ENCODE peak calls at places on chromosomes 5 and 9, in eight cellular contexts. One of them, this sample, is unnamed. For H3K4me1, the result is how much of the 10 kb centered on the place peaks cover.

GRCh38 chr9:92973700-92974099 is 26.4 kb downstream of the FGD3 start:
- DNase-seq in upper lobe of right lung: peak
- DNase-seq in ovary: no peak
- DNase-seq in CD8-positive, alpha-beta T cell: no peak
- DNase-seq in heart right ventricle: no peak
- DNase-seq in CD4-positive, CD25-positive, alpha-beta regulatory T cell: no peak
- DNase-seq in Peyer's patch: no peak
- DNase-seq in mesendoderm: no peak
- DNase-seq in this sample: no peak

GRCh38 chr5:14216372-14216771 is 73.2 kb downstream of the TRIO start:
- DNase-seq in upper lobe of right lung: no peak
- DNase-seq in ovary: no peak
- DNase-seq in CD8-positive, alpha-beta T cell: no peak
- DNase-seq in heart right ventricle: no peak
- DNase-seq in CD4-positive, CD25-positive, alpha-beta regulatory T cell: no peak
- DNase-seq in Peyer's patch: no peak
- DNase-seq in mesendoderm: no peak
- DNase-seq in this sample: no peak

GRCh38 chr9:131671150-131671549 is 68.7 kb downstream of the RAPGEF1 start:
- DNase-seq in upper lobe of right lung: no peak
- DNase-seq in ovary: no peak
- DNase-seq in CD8-positive, alpha-beta T cell: no peak
- DNase-seq in heart right ventricle: no peak
- DNase-seq in CD4-positive, CD25-positive, alpha-beta regulatory T cell: no peak
- DNase-seq in Peyer's patch: no peak
- DNase-seq in mesendoderm: peak
- DNase-seq in this sample: no peak

GRCh38 chr5:612498-613424 is 621 bp downstream of the CEP72 start:
- DNase-seq in upper lobe of right lung: no peak
- DNase-seq in ovary: no peak
- DNase-seq in CD8-positive, alpha-beta T cell: no peak
- DNase-seq in heart right ventricle: no peak
- DNase-seq in CD4-positive, CD25-positive, alpha-beta regulatory T cell: peak
- DNase-seq in Peyer's patch: no peak
- DNase-seq in mesendoderm: peak
- DNase-seq in this sample: no peak

GRCh38 chr5:86999951-87000350 is 267.7 kb upstream of the RASA1 start:
- DNase-seq in upper lobe of right lung: no peak
- DNase-seq in ovary: no peak
- DNase-seq in CD8-positive, alpha-beta T cell: no peak
- DNase-seq in heart right ventricle: no peak
- DNase-seq in CD4-positive, CD25-positive, alpha-beta regulatory T cell: no peak
- DNase-seq in Peyer's patch: no peak
- DNase-seq in mesendoderm: no peak
- DNase-seq in this sample: no peak

GRCh38 chr9:16633794-16634193 is 236.7 kb downstream of the BNC2 start:
- DNase-seq in upper lobe of right lung: no peak
- DNase-seq in ovary: no peak
- DNase-seq in CD8-positive, alpha-beta T cell: no peak
- DNase-seq in heart right ventricle: no peak
- DNase-seq in CD4-positive, CD25-positive, alpha-beta regulatory T cell: no peak
- DNase-seq in Peyer's patch: no peak
- DNase-seq in mesendoderm: no peak
- DNase-seq in this sample: no peak

GRCh38 chr5:84779206-84779605 is 394.5 kb upstream of the EDIL3 start:
- DNase-seq in upper lobe of right lung: no peak
- DNase-seq in ovary: no peak
- DNase-seq in CD8-positive, alpha-beta T cell: no peak
- DNase-seq in heart right ventricle: no peak
- DNase-seq in CD4-positive, CD25-positive, alpha-beta regulatory T cell: no peak
- DNase-seq in Peyer's patch: no peak
- DNase-seq in mesendoderm: peak
- DNase-seq in this sample: no peak

GRCh38 chr5:61052870-61053269 is 107.9 kb downstream of the NDUFAF2 start:
- DNase-seq in upper lobe of right lung: no peak
- DNase-seq in ovary: no peak
- DNase-seq in CD8-positive, alpha-beta T cell: no peak
- DNase-seq in heart right ventricle: no peak
- DNase-seq in CD4-positive, CD25-positive, alpha-beta regulatory T cell: no peak
- DNase-seq in Peyer's patch: no peak
- DNase-seq in mesendoderm: peak
- DNase-seq in this sample: no peak

GRCh38 chr5:10490927-10491672 is 49.4 kb downstream of the ROPN1L start:
- DNase-seq in upper lobe of right lung: no peak
- DNase-seq in ovary: no peak
- DNase-seq in CD8-positive, alpha-beta T cell: no peak
- DNase-seq in heart right ventricle: no peak
- DNase-seq in CD4-positive, CD25-positive, alpha-beta regulatory T cell: no peak
- DNase-seq in Peyer's patch: no peak
- DNase-seq in mesendoderm: no peak
- DNase-seq in this sample: no peak

GRCh38 chr5:172403191-172403794 is 51.0 kb downstream of the SH3PXD2B start:
- DNase-seq in upper lobe of right lung: no peak
- DNase-seq in ovary: peak
- DNase-seq in CD8-positive, alpha-beta T cell: no peak
- DNase-seq in heart right ventricle: peak
- DNase-seq in CD4-positive, CD25-positive, alpha-beta regulatory T cell: no peak
- DNase-seq in Peyer's patch: peak
- DNase-seq in mesendoderm: no peak
- DNase-seq in this sample: peak

GRCh38 chr5:53425598-53426516 is 54.6 kb upstream of the FST start:
- DNase-seq in upper lobe of right lung: no peak
- DNase-seq in ovary: no peak
- DNase-seq in CD8-positive, alpha-beta T cell: no peak
- DNase-seq in heart right ventricle: no peak
- DNase-seq in CD4-positive, CD25-positive, alpha-beta regulatory T cell: peak
- DNase-seq in Peyer's patch: no peak
- DNase-seq in mesendoderm: peak
- DNase-seq in this sample: no peak

GRCh38 chr9:73348485-73348884 is 196.8 kb downstream of the ANXA1 start:
- DNase-seq in upper lobe of right lung: no peak
- DNase-seq in ovary: no peak
- DNase-seq in CD8-positive, alpha-beta T cell: no peak
- DNase-seq in heart right ventricle: no peak
- DNase-seq in CD4-positive, CD25-positive, alpha-beta regulatory T cell: no peak
- DNase-seq in Peyer's patch: no peak
- DNase-seq in mesendoderm: peak
- DNase-seq in this sample: no peak

GRCh38 chr5:141328231-141328630 is 2.1 kb upstream of the PCDHGA1 start:
- DNase-seq in upper lobe of right lung: no peak
- DNase-seq in ovary: no peak
- DNase-seq in CD8-positive, alpha-beta T cell: no peak
- DNase-seq in heart right ventricle: no peak
- DNase-seq in CD4-positive, CD25-positive, alpha-beta regulatory T cell: no peak
- DNase-seq in Peyer's patch: no peak
- DNase-seq in mesendoderm: no peak
- DNase-seq in this sample: no peak

GRCh38 chr5:135140805-135141204 is 106.8 kb upstream of the PITX1 start:
- DNase-seq in upper lobe of right lung: no peak
- DNase-seq in ovary: no peak
- DNase-seq in CD8-positive, alpha-beta T cell: no peak
- DNase-seq in heart right ventricle: no peak
- DNase-seq in CD4-positive, CD25-positive, alpha-beta regulatory T cell: no peak
- DNase-seq in Peyer's patch: no peak
- DNase-seq in mesendoderm: no peak
- DNase-seq in this sample: peak

GRCh38 chr5:177319913-177320588 is 8.4 kb upstream of the MXD3 start:
- DNase-seq in upper lobe of right lung: peak
- DNase-seq in ovary: no peak
- DNase-seq in CD8-positive, alpha-beta T cell: no peak
- DNase-seq in heart right ventricle: no peak
- DNase-seq in CD4-positive, CD25-positive, alpha-beta regulatory T cell: no peak
- DNase-seq in Peyer's patch: no peak
- DNase-seq in mesendoderm: no peak
- DNase-seq in this sample: no peak

GRCh38 chr9:37031902-37032301 is 2.2 kb downstream of the PAX5 start:
- DNase-seq in upper lobe of right lung: no peak
- DNase-seq in ovary: no peak
- DNase-seq in CD8-positive, alpha-beta T cell: no peak
- DNase-seq in heart right ventricle: no peak
- DNase-seq in CD4-positive, CD25-positive, alpha-beta regulatory T cell: no peak
- DNase-seq in Peyer's patch: no peak
- DNase-seq in mesendoderm: no peak
- DNase-seq in this sample: no peak

GRCh38 chr5:39224196-39224754 is 4.9 kb upstream of the FYB1 start:
- DNase-seq in upper lobe of right lung: no peak
- DNase-seq in ovary: no peak
- DNase-seq in CD8-positive, alpha-beta T cell: no peak
- DNase-seq in heart right ventricle: no peak
- DNase-seq in CD4-positive, CD25-positive, alpha-beta regulatory T cell: no peak
- DNase-seq in Peyer's patch: no peak
- DNase-seq in mesendoderm: peak
- DNase-seq in this sample: no peak

GRCh38 chr5:157280927-157281326 is 15.0 kb downstream of the CYFIP2 start:
- DNase-seq in upper lobe of right lung: no peak
- DNase-seq in ovary: no peak
- DNase-seq in CD8-positive, alpha-beta T cell: no peak
- DNase-seq in heart right ventricle: no peak
- DNase-seq in CD4-positive, CD25-positive, alpha-beta regulatory T cell: no peak
- DNase-seq in Peyer's patch: no peak
- DNase-seq in mesendoderm: no peak
- DNase-seq in this sample: no peak

GRCh38 chr5:157485340-157485739 is 25.3 kb downstream of the NIPAL4 start:
- DNase-seq in upper lobe of right lung: no peak
- DNase-seq in ovary: no peak
- DNase-seq in CD8-positive, alpha-beta T cell: no peak
- DNase-seq in heart right ventricle: no peak
- DNase-seq in CD4-positive, CD25-positive, alpha-beta regulatory T cell: no peak
- DNase-seq in Peyer's patch: no peak
- DNase-seq in mesendoderm: no peak
- DNase-seq in this sample: no peak

DNA sequence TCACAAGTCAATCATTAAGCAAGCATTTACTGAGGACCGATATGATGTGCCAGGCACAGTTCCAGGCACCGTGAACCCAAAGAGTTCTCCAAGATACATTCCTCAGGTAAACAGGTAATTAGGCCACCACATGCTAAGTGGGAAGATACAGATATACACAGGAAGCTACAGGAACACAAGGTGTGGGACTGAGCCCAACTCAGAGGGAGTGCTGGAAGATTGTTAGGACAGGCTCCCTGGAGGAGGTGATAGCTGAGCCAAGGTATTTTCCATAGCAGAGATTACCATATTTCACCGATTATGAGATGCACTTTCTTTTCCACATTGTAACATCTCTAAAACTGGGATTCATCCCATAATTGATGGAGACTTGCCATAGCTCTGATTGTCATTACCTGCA is 31.4 kb upstream of the RAI14 start:
- DNase-seq in upper lobe of right lung: no peak
- DNase-seq in ovary: no peak
- DNase-seq in CD8-positive, alpha-beta T cell: no peak
- DNase-seq in heart right ventricle: no peak
- DNase-seq in CD4-positive, CD25-positive, alpha-beta regulatory T cell: no peak
- DNase-seq in Peyer's patch: no peak
- DNase-seq in mesendoderm: no peak
- DNase-seq in this sample: no peak
- H3K4me1 ChIP-seq in upper lobe of right lung: under half
- H3K4me1 ChIP-seq in ovary: under half
- H3K4me1 ChIP-seq in CD8-positive, alpha-beta T cell: under half
- H3K4me1 ChIP-seq in heart right ventricle: under half
- H3K4me1 ChIP-seq in CD4-positive, CD25-positive, alpha-beta regulatory T cell: under half
- H3K4me1 ChIP-seq in Peyer's patch: under half
- H3K4me1 ChIP-seq in mesendoderm: under half
- H3K4me1 ChIP-seq in this sample: under half

DNA sequence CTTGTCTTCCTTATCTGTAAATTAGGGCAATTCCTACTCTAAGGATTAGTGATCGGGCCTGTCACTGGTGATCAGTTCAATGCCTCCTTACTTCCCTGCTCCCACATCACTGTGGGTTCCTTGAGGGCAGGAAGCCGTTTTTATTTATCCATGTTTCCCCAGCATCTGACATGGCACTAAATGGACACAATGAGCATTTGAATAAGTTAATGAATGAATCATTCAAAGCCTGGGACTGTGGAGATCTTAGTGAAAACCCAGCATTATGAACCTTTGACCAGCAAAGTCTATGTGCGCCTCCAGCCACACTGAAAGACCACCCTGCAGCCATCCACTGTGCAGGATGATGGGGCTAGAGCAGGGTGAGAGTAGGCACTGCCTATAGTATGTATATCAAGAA is 11.6 kb downstream of the COL15A1 start:
- DNase-seq in upper lobe of right lung: no peak
- DNase-seq in ovary: no peak
- DNase-seq in CD8-positive, alpha-beta T cell: no peak
- DNase-seq in heart right ventricle: no peak
- DNase-seq in CD4-positive, CD25-positive, alpha-beta regulatory T cell: no peak
- DNase-seq in Peyer's patch: no peak
- DNase-seq in mesendoderm: no peak
- DNase-seq in this sample: no peak
- H3K27ac ChIP-seq in upper lobe of right lung: no peak
- H3K27ac ChIP-seq in ovary: no peak
- H3K27ac ChIP-seq in CD8-positive, alpha-beta T cell: no peak
- H3K27ac ChIP-seq in heart right ventricle: peak
- H3K27ac ChIP-seq in CD4-positive, CD25-positive, alpha-beta regulatory T cell: no peak
- H3K27ac ChIP-seq in Peyer's patch: no peak
- H3K27ac ChIP-seq in mesendoderm: no peak
- H3K27ac ChIP-seq in this sample: no peak

GRCh38 chr9:129142115-129142514 is 30.9 kb downstream of the PTPA start:
- DNase-seq in upper lobe of right lung: no peak
- DNase-seq in ovary: no peak
- DNase-seq in CD8-positive, alpha-beta T cell: no peak
- DNase-seq in heart right ventricle: no peak
- DNase-seq in CD4-positive, CD25-positive, alpha-beta regulatory T cell: no peak
- DNase-seq in Peyer's patch: no peak
- DNase-seq in mesendoderm: no peak
- DNase-seq in this sample: no peak
- H3K4me1 ChIP-seq in upper lobe of right lung: half or more
- H3K4me1 ChIP-seq in ovary: half or more
- H3K4me1 ChIP-seq in CD8-positive, alpha-beta T cell: under half
- H3K4me1 ChIP-seq in heart right ventricle: half or more
- H3K4me1 ChIP-seq in CD4-positive, CD25-positive, alpha-beta regulatory T cell: under half
- H3K4me1 ChIP-seq in Peyer's patch: under half
- H3K4me1 ChIP-seq in mesendoderm: under half
- H3K4me1 ChIP-seq in this sample: half or more

GRCh38 chr9:133120343-133121199 is 469 bp downstream of the RALGDS start:
- DNase-seq in upper lobe of right lung: no peak
- DNase-seq in ovary: no peak
- DNase-seq in CD8-positive, alpha-beta T cell: no peak
- DNase-seq in heart right ventricle: no peak
- DNase-seq in CD4-positive, CD25-positive, alpha-beta regulatory T cell: peak
- DNase-seq in Peyer's patch: no peak
- DNase-seq in mesendoderm: no peak
- DNase-seq in this sample: no peak

GRCh38 chr9:133122167-133122550 is 1.1 kb upstream of the RALGDS start:
- DNase-seq in upper lobe of right lung: no peak
- DNase-seq in ovary: no peak
- DNase-seq in CD8-positive, alpha-beta T cell: no peak
- DNase-seq in heart right ventricle: no peak
- DNase-seq in CD4-positive, CD25-positive, alpha-beta regulatory T cell: no peak
- DNase-seq in Peyer's patch: no peak
- DNase-seq in mesendoderm: no peak
- DNase-seq in this sample: no peak

GRCh38 chr9:133122605-133122934 is 1.5 kb upstream of the RALGDS start:
- DNase-seq in upper lobe of right lung: no peak
- DNase-seq in ovary: no peak
- DNase-seq in CD8-positive, alpha-beta T cell: no peak
- DNase-seq in heart right ventricle: no peak
- DNase-seq in CD4-positive, CD25-positive, alpha-beta regulatory T cell: no peak
- DNase-seq in Peyer's patch: no peak
- DNase-seq in mesendoderm: no peak
- DNase-seq in this sample: no peak

GRCh38 chr9:133122935-133123611 is 2.0 kb upstream of the RALGDS start:
- DNase-seq in upper lobe of right lung: no peak
- DNase-seq in ovary: peak
- DNase-seq in CD8-positive, alpha-beta T cell: no peak
- DNase-seq in heart right ventricle: peak
- DNase-seq in CD4-positive, CD25-positive, alpha-beta regulatory T cell: no peak
- DNase-seq in Peyer's patch: no peak
- DNase-seq in mesendoderm: peak
- DNase-seq in this sample: peak

GRCh38 chr9:133121200-133122166 is at the start of gene RALGDS:
- DNase-seq in upper lobe of right lung: peak
- DNase-seq in ovary: peak
- DNase-seq in CD8-positive, alpha-beta T cell: peak
- DNase-seq in heart right ventricle: peak
- DNase-seq in CD4-positive, CD25-positive, alpha-beta regulatory T cell: peak
- DNase-seq in Peyer's patch: peak
- DNase-seq in mesendoderm: peak
- DNase-seq in this sample: peak
- H3K27ac ChIP-seq in upper lobe of right lung: peak
- H3K27ac ChIP-seq in ovary: peak
- H3K27ac ChIP-seq in CD8-positive, alpha-beta T cell: peak
- H3K27ac ChIP-seq in heart right ventricle: peak
- H3K27ac ChIP-seq in CD4-positive, CD25-positive, alpha-beta regulatory T cell: peak
- H3K27ac ChIP-seq in Peyer's patch: peak
- H3K27ac ChIP-seq in mesendoderm: no peak
- H3K27ac ChIP-seq in this sample: peak